ENCODE peak calls at places on chromosomes 7 and 10, in six cellular contexts. One of them, this sample, is unnamed.

GRCh38 chr10:24762161-24762924 is 38.7 kb upstream of the ARHGAP21 start:
- DNase-seq in AG04449: no peak
- DNase-seq in osteocyte: no peak
- DNase-seq in gastrocnemius medialis: no peak
- DNase-seq in endothelial cell of umbilical vein: peak
- DNase-seq in transverse colon: no peak
- DNase-seq in this sample: no peak

GRCh38 chr7:112630565-112630964 is 149.8 kb downstream of the LSMEM1 start:
- DNase-seq in osteocyte: no peak
- DNase-seq in transverse colon: no peak
- DNase-seq in gastrocnemius medialis: no peak
- DNase-seq in AG04449: no peak
- DNase-seq in endothelial cell of umbilical vein: peak
- DNase-seq in this sample: no peak

GRCh38 chr7:4136036-4136435 is 546.1 kb upstream of the FOXK1 start:
- DNase-seq in osteocyte: no peak
- DNase-seq in transverse colon: no peak
- DNase-seq in gastrocnemius medialis: no peak
- DNase-seq in AG04449: no peak
- DNase-seq in endothelial cell of umbilical vein: no peak
- DNase-seq in this sample: no peak

GRCh38 chr10:80444646-80445319 is 9.3 kb upstream of the TSPAN14 start:
- DNase-seq in AG04449: no peak
- DNase-seq in osteocyte: no peak
- DNase-seq in transverse colon: peak
- DNase-seq in gastrocnemius medialis: peak
- DNase-seq in endothelial cell of umbilical vein: peak
- DNase-seq in this sample: peak

GRCh38 chr7:141462958-141463357 is 88.3 kb upstream of the AGK start:
- DNase-seq in osteocyte: no peak
- DNase-seq in gastrocnemius medialis: no peak
- DNase-seq in endothelial cell of umbilical vein: no peak
- DNase-seq in transverse colon: peak
- DNase-seq in AG04449: no peak
- DNase-seq in this sample: no peak

GRCh38 chr10:126598009-126598408 is 72.5 kb downstream of the C10orf90 start:
- DNase-seq in transverse colon: peak
- DNase-seq in osteocyte: no peak
- DNase-seq in AG04449: no peak
- DNase-seq in gastrocnemius medialis: no peak
- DNase-seq in endothelial cell of umbilical vein: peak
- DNase-seq in this sample: peak

GRCh38 chr10:36692759-36693158 is 432.6 kb upstream of the ANKRD30A start:
- DNase-seq in AG04449: no peak
- DNase-seq in gastrocnemius medialis: no peak
- DNase-seq in transverse colon: no peak
- DNase-seq in endothelial cell of umbilical vein: no peak
- DNase-seq in osteocyte: no peak
- DNase-seq in this sample: no peak

GRCh38 chr7:2478387-2478760 is 2.2 kb upstream of the GRIFIN start:
- DNase-seq in osteocyte: no peak
- DNase-seq in transverse colon: peak
- DNase-seq in gastrocnemius medialis: peak
- DNase-seq in AG04449: no peak
- DNase-seq in endothelial cell of umbilical vein: no peak
- DNase-seq in this sample: no peak

GRCh38 chr10:98312816-98313215 is 44.8 kb upstream of the LOXL4 start:
- DNase-seq in osteocyte: no peak
- DNase-seq in gastrocnemius medialis: no peak
- DNase-seq in transverse colon: no peak
- DNase-seq in AG04449: no peak
- DNase-seq in endothelial cell of umbilical vein: no peak
- DNase-seq in this sample: no peak

GRCh38 chr10:79405221-79405994 is 40.0 kb downstream of the ZCCHC24 start:
- DNase-seq in osteocyte: no peak
- DNase-seq in endothelial cell of umbilical vein: no peak
- DNase-seq in gastrocnemius medialis: peak
- DNase-seq in AG04449: no peak
- DNase-seq in transverse colon: peak
- DNase-seq in this sample: no peak

GRCh38 chr10:110214380-110214826 is 7.0 kb downstream of the MXI1 start:
- DNase-seq in AG04449: no peak
- DNase-seq in gastrocnemius medialis: no peak
- DNase-seq in osteocyte: no peak
- DNase-seq in transverse colon: no peak
- DNase-seq in endothelial cell of umbilical vein: no peak
- DNase-seq in this sample: peak

GRCh38 chr10:125389648-125390047 is 229.3 kb upstream of the CTBP2 start:
- DNase-seq in transverse colon: no peak
- DNase-seq in osteocyte: no peak
- DNase-seq in AG04449: no peak
- DNase-seq in endothelial cell of umbilical vein: no peak
- DNase-seq in gastrocnemius medialis: no peak
- DNase-seq in this sample: no peak

GRCh38 chr10:69818676-69819239 is 17.1 kb downstream of the COL13A1 start:
- DNase-seq in osteocyte: no peak
- DNase-seq in endothelial cell of umbilical vein: peak
- DNase-seq in gastrocnemius medialis: no peak
- DNase-seq in AG04449: no peak
- DNase-seq in transverse colon: no peak
- DNase-seq in this sample: no peak

GRCh38 chr10:49502358-49502757 is 36.6 kb downstream of the ERCC6 start:
- DNase-seq in AG04449: no peak
- DNase-seq in endothelial cell of umbilical vein: no peak
- DNase-seq in osteocyte: no peak
- DNase-seq in gastrocnemius medialis: no peak
- DNase-seq in transverse colon: no peak
- DNase-seq in this sample: no peak

GRCh38 chr10:121303273-121303890 is 294.9 kb downstream of the FGFR2 start:
- DNase-seq in endothelial cell of umbilical vein: no peak
- DNase-seq in transverse colon: no peak
- DNase-seq in gastrocnemius medialis: no peak
- DNase-seq in AG04449: no peak
- DNase-seq in osteocyte: no peak
- DNase-seq in this sample: no peak

GRCh38 chr7:127287133-127287532 is 34.4 kb upstream of the GRM8 start:
- DNase-seq in AG04449: no peak
- DNase-seq in osteocyte: no peak
- DNase-seq in transverse colon: peak
- DNase-seq in endothelial cell of umbilical vein: no peak
- DNase-seq in gastrocnemius medialis: no peak
- DNase-seq in this sample: no peak

GRCh38 chr10:95406651-95407280 is 116.0 kb upstream of the PDLIM1 start:
- DNase-seq in gastrocnemius medialis: peak
- DNase-seq in osteocyte: no peak
- DNase-seq in transverse colon: peak
- DNase-seq in AG04449: no peak
- DNase-seq in endothelial cell of umbilical vein: no peak
- DNase-seq in this sample: no peak

GRCh38 chr10:78899996-78900714 is 168.6 kb upstream of the ZMIZ1 start:
- DNase-seq in osteocyte: peak
- DNase-seq in endothelial cell of umbilical vein: no peak
- DNase-seq in AG04449: no peak
- DNase-seq in transverse colon: no peak
- DNase-seq in gastrocnemius medialis: peak
- DNase-seq in this sample: no peak

GRCh38 chr10:16183989-16184643 is 252.7 kb upstream of the PTER start:
- DNase-seq in AG04449: no peak
- DNase-seq in endothelial cell of umbilical vein: no peak
- DNase-seq in gastrocnemius medialis: no peak
- DNase-seq in transverse colon: no peak
- DNase-seq in osteocyte: no peak
- DNase-seq in this sample: no peak

GRCh38 chr7:1536768-1537630 is 6.5 kb downstream of the MAFK start:
- DNase-seq in transverse colon: peak
- DNase-seq in endothelial cell of umbilical vein: peak
- DNase-seq in AG04449: peak
- DNase-seq in gastrocnemius medialis: peak
- DNase-seq in osteocyte: peak
- DNase-seq in this sample: no peak

GRCh38 chr7:76166404-76167255 is 35.1 kb upstream of the SRRM3 start:
- DNase-seq in transverse colon: peak
- DNase-seq in endothelial cell of umbilical vein: peak
- DNase-seq in gastrocnemius medialis: peak
- DNase-seq in AG04449: peak
- DNase-seq in osteocyte: peak
- DNase-seq in this sample: peak
- TF ChIP-seq CTCF in transverse colon: peak
- TF ChIP-seq CTCF in endothelial cell of umbilical vein: no peak
- TF ChIP-seq CTCF in gastrocnemius medialis: no peak
- TF ChIP-seq CTCF in AG04449: peak
- TF ChIP-seq CTCF in osteocyte: peak
- TF ChIP-seq CTCF in this sample: no peak

DNA sequence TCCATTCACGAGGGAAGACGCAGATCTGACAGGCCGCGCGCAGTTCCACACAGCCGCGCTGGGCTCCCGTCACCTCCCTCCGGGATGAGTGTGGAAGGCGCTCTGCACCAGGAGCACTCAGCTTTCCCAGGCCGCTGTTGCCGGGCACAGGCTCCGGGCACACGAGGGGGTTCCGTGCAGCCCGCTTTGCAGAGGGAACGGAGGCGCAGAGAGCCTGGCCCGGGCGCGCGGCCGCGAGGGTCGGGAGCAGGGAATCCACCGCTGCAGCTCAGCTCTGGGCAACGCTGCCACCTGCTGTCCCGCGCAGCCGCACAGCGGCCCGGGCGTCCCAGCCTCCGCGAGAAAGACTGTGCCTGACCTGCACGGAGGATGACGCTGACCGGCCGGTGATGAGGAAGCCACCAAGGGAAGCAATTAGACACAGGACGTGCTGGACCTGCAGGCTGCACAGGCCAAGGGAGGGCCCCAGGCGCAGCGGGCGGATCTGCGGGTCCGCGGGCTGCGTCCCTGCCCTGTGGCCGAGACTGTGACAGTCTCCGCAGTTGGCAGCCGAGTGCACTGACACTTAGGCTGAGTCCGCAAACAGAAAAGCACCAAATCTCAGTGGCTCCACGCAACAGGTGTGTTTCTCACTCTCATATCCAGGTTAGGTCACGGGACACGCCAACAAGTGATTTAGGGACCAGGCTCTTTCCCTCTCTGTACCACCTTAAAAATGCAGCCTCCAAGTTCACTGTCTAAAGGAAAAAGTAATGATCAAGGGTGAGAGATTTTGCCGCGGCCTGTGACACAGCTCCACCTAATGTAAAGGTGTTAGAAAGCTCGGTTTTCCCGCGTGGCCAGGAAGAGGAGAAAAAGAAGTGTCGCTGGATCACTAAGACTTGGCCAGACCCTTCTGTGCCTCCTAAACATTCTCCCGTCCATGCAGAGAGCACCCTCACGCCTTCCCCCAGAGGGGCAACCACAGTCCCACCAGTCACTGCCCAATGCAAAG is 94.5 kb downstream of the SEC61G start:
- DNase-seq in endothelial cell of umbilical vein: peak
- DNase-seq in transverse colon: peak
- DNase-seq in osteocyte: peak
- DNase-seq in AG04449: no peak
- DNase-seq in gastrocnemius medialis: no peak
- DNase-seq in this sample: peak
- TF ChIP-seq CTCF in endothelial cell of umbilical vein: peak
- TF ChIP-seq CTCF in transverse colon: peak
- TF ChIP-seq CTCF in osteocyte: peak
- TF ChIP-seq CTCF in AG04449: peak
- TF ChIP-seq CTCF in gastrocnemius medialis: no peak
- TF ChIP-seq CTCF in this sample: no peak

DNA sequence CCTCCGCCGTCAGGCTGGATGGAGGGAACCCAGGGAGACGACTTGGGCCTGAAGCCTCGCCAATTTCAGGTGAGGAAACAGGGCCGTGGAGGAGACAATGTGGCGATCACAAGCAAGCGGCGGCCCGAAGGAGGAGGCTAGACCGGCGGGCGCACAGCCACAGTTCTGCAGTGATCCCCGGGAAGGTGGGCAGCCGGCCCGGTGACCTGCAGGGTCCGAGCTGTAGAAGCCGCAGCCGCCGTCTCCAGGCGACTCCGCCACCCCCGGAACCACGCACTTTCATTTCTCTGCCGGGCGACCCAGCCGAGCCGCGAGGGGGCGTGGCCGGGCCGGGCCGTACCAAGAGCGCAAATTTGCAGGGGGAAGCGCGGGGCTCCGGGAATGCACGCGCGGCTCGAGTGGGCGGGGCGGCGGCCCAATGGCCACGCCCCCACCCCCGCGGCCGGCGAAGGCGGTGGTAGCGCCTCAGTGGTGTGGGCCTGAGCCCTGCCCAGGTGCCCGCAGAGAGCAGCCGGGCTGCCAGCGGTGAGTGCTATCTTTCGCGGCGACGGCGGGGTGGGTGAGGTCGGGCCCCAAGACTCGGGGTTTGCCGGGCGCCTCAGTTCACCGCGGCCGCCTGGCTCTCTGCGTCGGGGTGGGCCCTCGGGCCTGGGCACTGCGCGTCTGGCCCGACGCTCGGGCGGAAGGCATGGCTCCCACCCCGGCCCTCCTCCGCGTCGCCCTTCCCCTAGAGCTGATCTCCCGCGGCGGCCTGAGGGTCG is at the start of gene POR:
- DNase-seq in gastrocnemius medialis: peak
- DNase-seq in transverse colon: peak
- DNase-seq in endothelial cell of umbilical vein: peak
- DNase-seq in AG04449: peak
- DNase-seq in osteocyte: peak
- DNase-seq in this sample: peak
- TF ChIP-seq CTCF in gastrocnemius medialis: peak
- TF ChIP-seq CTCF in transverse colon: peak
- TF ChIP-seq CTCF in endothelial cell of umbilical vein: no peak
- TF ChIP-seq CTCF in AG04449: no peak
- TF ChIP-seq CTCF in osteocyte: peak
- TF ChIP-seq CTCF in this sample: no peak

GRCh38 chr7:16123117-16123770 is 298.1 kb downstream of the CRPPA start:
- DNase-seq in gastrocnemius medialis: no peak
- DNase-seq in AG04449: no peak
- DNase-seq in osteocyte: no peak
- DNase-seq in transverse colon: no peak
- DNase-seq in endothelial cell of umbilical vein: no peak
- DNase-seq in this sample: no peak
- TF ChIP-seq CTCF in gastrocnemius medialis: no peak
- TF ChIP-seq CTCF in AG04449: no peak
- TF ChIP-seq CTCF in osteocyte: no peak
- TF ChIP-seq CTCF in transverse colon: no peak
- TF ChIP-seq CTCF in endothelial cell of umbilical vein: no peak
- TF ChIP-seq CTCF in this sample: no peak

This sample was measured in activated CD8-positive, alpha-beta T cell treated with anti-CD3 and anti-CD28 coated beads for 36 hours.